ENCODE peak calls at places on chromosomes 13 and 19, in eight cellular contexts. J is astrocyte of the cerebellum; D is posterior cingulate gyrus; T is NCI-H1092 treated with DMSO at 0.1 percent for 48 hours; O is NCI-H187; S is stimulated activated CD4-positive, alpha-beta T cell treated with anti-CD3 and anti-CD28 coated beads, Interleukin-4, amount 100 ng/mL, for 24 hours; N is activated CD8-positive, alpha-beta memory T cell treated with anti-CD3 and anti-CD28 coated beads for 4 hours; R is neural crest cell. W is an unnamed sample.

GRCh38 chr13:108313382-108313781 is 43.9 kb downstream of the TNFSF13B start:
- DNase-seq in J (no peak), S (no peak), N (no peak), D (no peak), T (no peak), O (no peak), R (no peak), W (no peak)

GRCh38 chr13:79519252-79519651 is 38.3 kb downstream of the NDFIP2 start:
- DNase-seq in D (no peak), S (no peak), R (no peak), O (no peak), N (no peak), J (no peak), T (no peak), W (no peak)

GRCh38 chr19:52535831-52536800 is 8.6 kb downstream of the ZNF808 start:
- DNase-seq in N (peak; percentile 83), R (peak; percentile 82), S (peak; percentile 91), J (peak; percentile 12), D (peak; percentile 74), T (peak; percentile 60), O (no peak), W (peak; percentile 85)

GRCh38 chr19:12052571-12053169 is at the start of gene ZNF878:
- DNase-seq in N (no peak), D (peak; percentile 88), O (peak; percentile 19), J (peak; percentile 44), T (peak; percentile 92), S (peak; percentile 67), R (peak; percentile 92), W (peak; percentile 97)

GRCh38 chr13:76707360-76707759 is 178.8 kb downstream of the KCTD12 start:
- DNase-seq in D (no peak), O (no peak), S (no peak), J (no peak), T (no peak), R (no peak), N (no peak), W (no peak)

GRCh38 chr13:74869846-74870245 is 612.1 kb downstream of the TBC1D4 start:
- DNase-seq in S (no peak), O (no peak), J (no peak), N (no peak), T (no peak), R (no peak), D (no peak), W (no peak)

GRCh38 chr19:1175020-1175419 is 952 bp upstream of the SBNO2 start:
- DNase-seq in S (no peak), R (no peak), O (no peak), T (no peak), N (no peak), D (no peak), J (no peak), W (peak; percentile 48)

GRCh38 chr13:60397693-60398437 is 845 bp downstream of the TDRD3 start:
- DNase-seq in T (peak; percentile 72), N (peak; percentile 4), S (peak; percentile 45), O (peak; percentile 50), D (peak; percentile 60), R (peak; percentile 56), J (no peak), W (no peak)

GRCh38 chr19:49863254-49863934 is 4.0 kb downstream of the PNKP start:
- DNase-seq in J (no peak), D (no peak), T (no peak), N (no peak), O (no peak), S (no peak), R (no peak), W (peak; percentile 57)

W was measured in H7.